ENCODE peak calls at places on chromosomes 5 and 9, in ten cellular contexts. I is WERI-Rb-1, Z is neuronal stem cell, S is NCI-H774, Q is myocyte, G is NCI-H1436, F is right cardiac atrium, H is cardiac fibroblast, K is LoVo, O is adrenal gland. J is an unnamed sample.

GRCh38 chr5:17604951-17605350 is 968 bp downstream of the TAF11L11 start:
- DNase-seq in I (no peak), Z (no peak), S (no peak), Q (no peak), G (no peak), F (no peak), H (no peak), K (no peak), O (no peak), J (no peak)

GRCh38 chr9:123678038-123678877 is 251.7 kb downstream of the DENND1A start:
- DNase-seq in I (peak), Z (no peak), S (peak), Q (no peak), G (peak), F (no peak), H (no peak), K (no peak), O (no peak), J (no peak)

GRCh38 chr5:13860176-13860575 is 84.3 kb downstream of the DNAH5 start:
- DNase-seq in I (no peak), Z (no peak), S (no peak), Q (no peak), G (no peak), F (no peak), H (no peak), K (no peak), O (no peak), J (no peak)

GRCh38 chr5:153660919-153661318 is 170.4 kb downstream of the GRIA1 start:
- DNase-seq in I (peak), Z (no peak), S (no peak), Q (no peak), G (no peak), F (no peak), H (no peak), K (no peak), O (no peak), J (no peak)

GRCh38 chr5:65858316-65858715 is 68.1 kb upstream of the ERBIN start:
- DNase-seq in I (no peak), Z (no peak), S (no peak), Q (no peak), G (no peak), F (no peak), H (no peak), K (no peak), O (no peak), J (no peak)

GRCh38 chr5:36240779-36241635 is 718 bp downstream of the NADK2 start:
- DNase-seq in I (peak), Z (peak), S (peak), Q (peak), G (no peak), F (peak), H (peak), K (peak), O (peak), J (peak)

GRCh38 chr5:56026863-56027300 is 32.1 kb upstream of the IL6ST start:
- DNase-seq in I (no peak), Z (no peak), S (no peak), Q (peak), G (no peak), F (no peak), H (peak), K (peak), O (no peak), J (no peak)

GRCh38 chr5:173045481-173045880 is 10.7 kb upstream of the CREBRF start:
- DNase-seq in I (no peak), Z (no peak), S (no peak), Q (no peak), G (no peak), F (no peak), H (no peak), K (no peak), O (no peak), J (no peak)

GRCh38 chr9:135165003-135165711 is 77.7 kb downstream of the OLFM1 start:
- DNase-seq in I (no peak), Z (no peak), S (no peak), Q (no peak), G (no peak), F (no peak), H (no peak), K (no peak), O (no peak), J (no peak)

GRCh38 chr5:42889311-42889933 is 77.7 kb upstream of the SELENOP start:
- DNase-seq in I (peak), Z (peak), S (peak), Q (peak), G (peak), F (peak), H (peak), K (peak), O (peak), J (peak)

GRCh38 chr9:110270211-110270995 is 14.1 kb upstream of the TXN start:
- DNase-seq in I (no peak), Z (no peak), S (no peak), Q (no peak), G (no peak), F (no peak), H (no peak), K (no peak), O (no peak), J (no peak)